ENCODE peak calls at places on chromosome 5, in nine cellular contexts. One of them, this sample, is unnamed.

GRCh38 chr5:160385496-160385895 is 14.4 kb downstream of the FAM200C start:
- DNase-seq in EL: no peak
- DNase-seq in naive B cell: no peak
- DNase-seq in NCI-H1092 treated with DMSO at 0.1 percent for 48 hours: no peak
- DNase-seq in small intestine: no peak
- DNase-seq in epithelial cell of esophagus: no peak
- DNase-seq in SK-N-DZ: no peak
- DNase-seq in SJSA1: no peak
- DNase-seq in SK-MEL-5: no peak
- DNase-seq in this sample: no peak

GRCh38 chr5:132476853-132477729 is 13.5 kb downstream of the IRF1 start:
- DNase-seq in EL: no peak
- DNase-seq in naive B cell: no peak
- DNase-seq in NCI-H1092 treated with DMSO at 0.1 percent for 48 hours: no peak
- DNase-seq in small intestine: no peak
- DNase-seq in epithelial cell of esophagus: no peak
- DNase-seq in SK-N-DZ: peak
- DNase-seq in SJSA1: no peak
- DNase-seq in SK-MEL-5: peak
- DNase-seq in this sample: no peak

GRCh38 chr5:89628876-89629635 is 746.1 kb upstream of the MEF2C start:
- DNase-seq in EL: no peak
- DNase-seq in naive B cell: no peak
- DNase-seq in NCI-H1092 treated with DMSO at 0.1 percent for 48 hours: no peak
- DNase-seq in small intestine: no peak
- DNase-seq in epithelial cell of esophagus: no peak
- DNase-seq in SK-N-DZ: no peak
- DNase-seq in SJSA1: no peak
- DNase-seq in SK-MEL-5: no peak
- DNase-seq in this sample: peak

GRCh38 chr5:138639326-138639725 is 64.1 kb upstream of the HSPA9 start:
- DNase-seq in EL: no peak
- DNase-seq in naive B cell: no peak
- DNase-seq in NCI-H1092 treated with DMSO at 0.1 percent for 48 hours: no peak
- DNase-seq in small intestine: no peak
- DNase-seq in epithelial cell of esophagus: no peak
- DNase-seq in SK-N-DZ: no peak
- DNase-seq in SJSA1: no peak
- DNase-seq in SK-MEL-5: no peak
- DNase-seq in this sample: no peak

GRCh38 chr5:135238622-135239460 is 160.2 kb downstream of the MACROH2A1 start:
- DNase-seq in EL: no peak
- DNase-seq in naive B cell: no peak
- DNase-seq in NCI-H1092 treated with DMSO at 0.1 percent for 48 hours: no peak
- DNase-seq in small intestine: no peak
- DNase-seq in epithelial cell of esophagus: no peak
- DNase-seq in SK-N-DZ: no peak
- DNase-seq in SJSA1: peak
- DNase-seq in SK-MEL-5: no peak
- DNase-seq in this sample: no peak

GRCh38 chr5:78972654-78973428 is 12.3 kb downstream of the ARSB start:
- DNase-seq in EL: peak
- DNase-seq in naive B cell: no peak
- DNase-seq in NCI-H1092 treated with DMSO at 0.1 percent for 48 hours: peak
- DNase-seq in small intestine: no peak
- DNase-seq in epithelial cell of esophagus: no peak
- DNase-seq in SK-N-DZ: no peak
- DNase-seq in SJSA1: no peak
- DNase-seq in SK-MEL-5: no peak
- DNase-seq in this sample: no peak

GRCh38 chr5:4584982-4585381 is 555.1 kb upstream of the ADAMTS16 start:
- DNase-seq in EL: no peak
- DNase-seq in naive B cell: no peak
- DNase-seq in NCI-H1092 treated with DMSO at 0.1 percent for 48 hours: no peak
- DNase-seq in small intestine: no peak
- DNase-seq in epithelial cell of esophagus: peak
- DNase-seq in SK-N-DZ: no peak
- DNase-seq in SJSA1: peak
- DNase-seq in SK-MEL-5: no peak
- DNase-seq in this sample: no peak

GRCh38 chr5:168179185-168179584 is 112.3 kb upstream of the WWC1 start:
- DNase-seq in EL: no peak
- DNase-seq in naive B cell: no peak
- DNase-seq in NCI-H1092 treated with DMSO at 0.1 percent for 48 hours: no peak
- DNase-seq in small intestine: no peak
- DNase-seq in epithelial cell of esophagus: peak
- DNase-seq in SK-N-DZ: peak
- DNase-seq in SJSA1: no peak
- DNase-seq in SK-MEL-5: no peak
- DNase-seq in this sample: no peak

GRCh38 chr5:160605266-160605665 is 183.6 kb downstream of the PTTG1 start:
- DNase-seq in EL: no peak
- DNase-seq in naive B cell: no peak
- DNase-seq in NCI-H1092 treated with DMSO at 0.1 percent for 48 hours: no peak
- DNase-seq in small intestine: no peak
- DNase-seq in epithelial cell of esophagus: no peak
- DNase-seq in SK-N-DZ: no peak
- DNase-seq in SJSA1: no peak
- DNase-seq in SK-MEL-5: no peak
- DNase-seq in this sample: no peak

GRCh38 chr5:137236266-137236665 is 262.9 kb downstream of the SPOCK1 start:
- DNase-seq in EL: no peak
- DNase-seq in naive B cell: no peak
- DNase-seq in NCI-H1092 treated with DMSO at 0.1 percent for 48 hours: no peak
- DNase-seq in small intestine: no peak
- DNase-seq in epithelial cell of esophagus: no peak
- DNase-seq in SK-N-DZ: no peak
- DNase-seq in SJSA1: no peak
- DNase-seq in SK-MEL-5: no peak
- DNase-seq in this sample: no peak

GRCh38 chr5:97915101-97915500 is 732.1 kb upstream of the RIOK2 start:
- DNase-seq in EL: no peak
- DNase-seq in naive B cell: no peak
- DNase-seq in NCI-H1092 treated with DMSO at 0.1 percent for 48 hours: no peak
- DNase-seq in small intestine: peak
- DNase-seq in epithelial cell of esophagus: no peak
- DNase-seq in SK-N-DZ: no peak
- DNase-seq in SJSA1: no peak
- DNase-seq in SK-MEL-5: no peak
- DNase-seq in this sample: no peak

GRCh38 chr5:177470759-177471536 is 2.5 kb downstream of the DBN1 start:
- DNase-seq in EL: peak
- DNase-seq in naive B cell: no peak
- DNase-seq in NCI-H1092 treated with DMSO at 0.1 percent for 48 hours: no peak
- DNase-seq in small intestine: no peak
- DNase-seq in epithelial cell of esophagus: peak
- DNase-seq in SK-N-DZ: no peak
- DNase-seq in SJSA1: no peak
- DNase-seq in SK-MEL-5: no peak
- DNase-seq in this sample: no peak

GRCh38 chr5:83474170-83474796 is 2.7 kb downstream of the VCAN start:
- DNase-seq in EL: peak
- DNase-seq in naive B cell: peak
- DNase-seq in NCI-H1092 treated with DMSO at 0.1 percent for 48 hours: peak
- DNase-seq in small intestine: peak
- DNase-seq in epithelial cell of esophagus: peak
- DNase-seq in SK-N-DZ: peak
- DNase-seq in SJSA1: peak
- DNase-seq in SK-MEL-5: peak
- DNase-seq in this sample: peak

GRCh38 chr5:105885266-105885665 is 1785.5 kb downstream of the EFNA5 start:
- DNase-seq in EL: no peak
- DNase-seq in naive B cell: no peak
- DNase-seq in NCI-H1092 treated with DMSO at 0.1 percent for 48 hours: no peak
- DNase-seq in small intestine: no peak
- DNase-seq in epithelial cell of esophagus: peak
- DNase-seq in SK-N-DZ: no peak
- DNase-seq in SJSA1: no peak
- DNase-seq in SK-MEL-5: no peak
- DNase-seq in this sample: peak

GRCh38 chr5:38151878-38152277 is 106.5 kb upstream of the EGFLAM start:
- DNase-seq in EL: no peak
- DNase-seq in naive B cell: no peak
- DNase-seq in NCI-H1092 treated with DMSO at 0.1 percent for 48 hours: no peak
- DNase-seq in small intestine: no peak
- DNase-seq in epithelial cell of esophagus: no peak
- DNase-seq in SK-N-DZ: no peak
- DNase-seq in SJSA1: no peak
- DNase-seq in SK-MEL-5: peak
- DNase-seq in this sample: peak

GRCh38 chr5:107408564-107408963 is 262.2 kb downstream of the EFNA5 start:
- DNase-seq in EL: no peak
- DNase-seq in naive B cell: no peak
- DNase-seq in NCI-H1092 treated with DMSO at 0.1 percent for 48 hours: no peak
- DNase-seq in small intestine: no peak
- DNase-seq in epithelial cell of esophagus: no peak
- DNase-seq in SK-N-DZ: no peak
- DNase-seq in SJSA1: no peak
- DNase-seq in SK-MEL-5: no peak
- DNase-seq in this sample: no peak

GRCh38 chr5:1101991-1102713 is 9.7 kb downstream of the SLC12A7 start:
- DNase-seq in EL: no peak
- DNase-seq in naive B cell: no peak
- DNase-seq in NCI-H1092 treated with DMSO at 0.1 percent for 48 hours: no peak
- DNase-seq in small intestine: peak
- DNase-seq in epithelial cell of esophagus: no peak
- DNase-seq in SK-N-DZ: no peak
- DNase-seq in SJSA1: peak
- DNase-seq in SK-MEL-5: no peak
- DNase-seq in this sample: no peak

GRCh38 chr5:22250528-22250927 is 602.6 kb downstream of the CDH12 start:
- DNase-seq in EL: no peak
- DNase-seq in naive B cell: no peak
- DNase-seq in NCI-H1092 treated with DMSO at 0.1 percent for 48 hours: no peak
- DNase-seq in small intestine: no peak
- DNase-seq in epithelial cell of esophagus: no peak
- DNase-seq in SK-N-DZ: no peak
- DNase-seq in SJSA1: no peak
- DNase-seq in SK-MEL-5: no peak
- DNase-seq in this sample: no peak

GRCh38 chr5:136457390-136458094 is 92.2 kb upstream of the TRPC7 start:
- DNase-seq in EL: no peak
- DNase-seq in naive B cell: no peak
- DNase-seq in NCI-H1092 treated with DMSO at 0.1 percent for 48 hours: peak
- DNase-seq in small intestine: no peak
- DNase-seq in epithelial cell of esophagus: no peak
- DNase-seq in SK-N-DZ: no peak
- DNase-seq in SJSA1: no peak
- DNase-seq in SK-MEL-5: no peak
- DNase-seq in this sample: no peak

GRCh38 chr5:128279345-128279744 is 195.8 kb downstream of the SLC12A2 start:
- DNase-seq in EL: no peak
- DNase-seq in naive B cell: no peak
- DNase-seq in NCI-H1092 treated with DMSO at 0.1 percent for 48 hours: no peak
- DNase-seq in small intestine: no peak
- DNase-seq in epithelial cell of esophagus: no peak
- DNase-seq in SK-N-DZ: no peak
- DNase-seq in SJSA1: no peak
- DNase-seq in SK-MEL-5: no peak
- DNase-seq in this sample: no peak

GRCh38 chr5:76818844-76819831 is at the start of gene F2RL1:
- DNase-seq in EL: peak
- DNase-seq in naive B cell: peak
- DNase-seq in NCI-H1092 treated with DMSO at 0.1 percent for 48 hours: no peak
- DNase-seq in small intestine: peak
- DNase-seq in epithelial cell of esophagus: peak
- DNase-seq in SK-N-DZ: no peak
- DNase-seq in SJSA1: peak
- DNase-seq in SK-MEL-5: peak
- DNase-seq in this sample: peak

GRCh38 chr5:170263906-170264305 is 31.1 kb downstream of the C5orf58 start:
- DNase-seq in EL: no peak
- DNase-seq in naive B cell: no peak
- DNase-seq in NCI-H1092 treated with DMSO at 0.1 percent for 48 hours: no peak
- DNase-seq in small intestine: no peak
- DNase-seq in epithelial cell of esophagus: no peak
- DNase-seq in SK-N-DZ: no peak
- DNase-seq in SJSA1: peak
- DNase-seq in SK-MEL-5: no peak
- DNase-seq in this sample: no peak

GRCh38 chr5:173473293-173473692 is 143.2 kb downstream of the BOD1 start:
- DNase-seq in EL: no peak
- DNase-seq in naive B cell: no peak
- DNase-seq in NCI-H1092 treated with DMSO at 0.1 percent for 48 hours: no peak
- DNase-seq in small intestine: no peak
- DNase-seq in epithelial cell of esophagus: no peak
- DNase-seq in SK-N-DZ: no peak
- DNase-seq in SJSA1: no peak
- DNase-seq in SK-MEL-5: no peak
- DNase-seq in this sample: no peak

GRCh38 chr5:9956725-9957124 is 293.0 kb downstream of the ATPSCKMT start:
- DNase-seq in EL: no peak
- DNase-seq in naive B cell: no peak
- DNase-seq in NCI-H1092 treated with DMSO at 0.1 percent for 48 hours: no peak
- DNase-seq in small intestine: no peak
- DNase-seq in epithelial cell of esophagus: no peak
- DNase-seq in SK-N-DZ: no peak
- DNase-seq in SJSA1: no peak
- DNase-seq in SK-MEL-5: no peak
- DNase-seq in this sample: no peak

GRCh38 chr5:87147441-87147840 is 120.2 kb upstream of the RASA1 start:
- DNase-seq in EL: peak
- DNase-seq in naive B cell: no peak
- DNase-seq in NCI-H1092 treated with DMSO at 0.1 percent for 48 hours: no peak
- DNase-seq in small intestine: no peak
- DNase-seq in epithelial cell of esophagus: no peak
- DNase-seq in SK-N-DZ: no peak
- DNase-seq in SJSA1: no peak
- DNase-seq in SK-MEL-5: no peak
- DNase-seq in this sample: no peak

GRCh38 chr5:43643750-43644149 is 40.8 kb downstream of the NNT start:
- DNase-seq in EL: no peak
- DNase-seq in naive B cell: no peak
- DNase-seq in NCI-H1092 treated with DMSO at 0.1 percent for 48 hours: no peak
- DNase-seq in small intestine: no peak
- DNase-seq in epithelial cell of esophagus: no peak
- DNase-seq in SK-N-DZ: no peak
- DNase-seq in SJSA1: no peak
- DNase-seq in SK-MEL-5: no peak
- DNase-seq in this sample: no peak

GRCh38 chr5:132182366-132183040 is 45.1 kb downstream of the P4HA2 start:
- DNase-seq in EL: no peak
- DNase-seq in naive B cell: no peak
- DNase-seq in NCI-H1092 treated with DMSO at 0.1 percent for 48 hours: no peak
- DNase-seq in small intestine: no peak
- DNase-seq in epithelial cell of esophagus: peak
- DNase-seq in SK-N-DZ: no peak
- DNase-seq in SJSA1: no peak
- DNase-seq in SK-MEL-5: no peak
- DNase-seq in this sample: peak

GRCh38 chr5:5380298-5380697 is 42.2 kb upstream of the ICE1 start:
- DNase-seq in EL: no peak
- DNase-seq in naive B cell: no peak
- DNase-seq in NCI-H1092 treated with DMSO at 0.1 percent for 48 hours: no peak
- DNase-seq in small intestine: no peak
- DNase-seq in epithelial cell of esophagus: no peak
- DNase-seq in SK-N-DZ: no peak
- DNase-seq in SJSA1: no peak
- DNase-seq in SK-MEL-5: peak
- DNase-seq in this sample: no peak

GRCh38 chr5:156378159-156378558 is 51.2 kb downstream of the SGCD start:
- DNase-seq in EL: no peak
- DNase-seq in naive B cell: no peak
- DNase-seq in NCI-H1092 treated with DMSO at 0.1 percent for 48 hours: no peak
- DNase-seq in small intestine: no peak
- DNase-seq in epithelial cell of esophagus: no peak
- DNase-seq in SK-N-DZ: no peak
- DNase-seq in SJSA1: no peak
- DNase-seq in SK-MEL-5: no peak
- DNase-seq in this sample: no peak

GRCh38 chr5:179720222-179720621 is 12.4 kb upstream of the MAML1 start:
- DNase-seq in EL: no peak
- DNase-seq in naive B cell: no peak
- DNase-seq in NCI-H1092 treated with DMSO at 0.1 percent for 48 hours: no peak
- DNase-seq in small intestine: no peak
- DNase-seq in epithelial cell of esophagus: peak
- DNase-seq in SK-N-DZ: no peak
- DNase-seq in SJSA1: no peak
- DNase-seq in SK-MEL-5: no peak
- DNase-seq in this sample: no peak

GRCh38 chr5:150261231-150261630 is 28.3 kb downstream of the CAMK2A start:
- DNase-seq in EL: peak
- DNase-seq in naive B cell: no peak
- DNase-seq in NCI-H1092 treated with DMSO at 0.1 percent for 48 hours: no peak
- DNase-seq in small intestine: no peak
- DNase-seq in epithelial cell of esophagus: no peak
- DNase-seq in SK-N-DZ: no peak
- DNase-seq in SJSA1: no peak
- DNase-seq in SK-MEL-5: no peak
- DNase-seq in this sample: peak